ENCODE peak calls at places on chromosomes 3 and 15, in eight cellular contexts. One of them, this sample, is unnamed.

GRCh38 chr3:63232764-63233396 is 45.2 kb upstream of the SYNPR start:
- DNase-seq in non-pigmented ciliary epithelial cell: no peak
- DNase-seq in NCI-H2081: no peak
- DNase-seq in NB4: no peak
- DNase-seq in NCI-H446: no peak
- DNase-seq in germinal center: no peak
- DNase-seq in mesothelial cell of epicardium: no peak
- DNase-seq in EH: no peak
- DNase-seq in this sample: no peak

GRCh38 chr3:127739347-127740135 is 66.8 kb downstream of the ABTB1 start:
- DNase-seq in non-pigmented ciliary epithelial cell: no peak
- DNase-seq in NCI-H2081: no peak
- DNase-seq in NB4: no peak
- DNase-seq in NCI-H446: no peak
- DNase-seq in germinal center: no peak
- DNase-seq in mesothelial cell of epicardium: no peak
- DNase-seq in EH: no peak
- DNase-seq in this sample: no peak

GRCh38 chr3:74559301-74559700 is 55.2 kb downstream of the CNTN3 start:
- DNase-seq in non-pigmented ciliary epithelial cell: no peak
- DNase-seq in NCI-H2081: peak; percentile 78
- DNase-seq in NB4: no peak
- DNase-seq in NCI-H446: no peak
- DNase-seq in germinal center: no peak
- DNase-seq in mesothelial cell of epicardium: no peak
- DNase-seq in EH: no peak
- DNase-seq in this sample: no peak

GRCh38 chr15:37921527-37922385 is 12.7 kb upstream of the TMCO5A start:
- DNase-seq in non-pigmented ciliary epithelial cell: no peak
- DNase-seq in NCI-H2081: no peak
- DNase-seq in NB4: no peak
- DNase-seq in NCI-H446: no peak
- DNase-seq in germinal center: no peak
- DNase-seq in mesothelial cell of epicardium: no peak
- DNase-seq in EH: peak; percentile 16
- DNase-seq in this sample: no peak

GRCh38 chr3:129425213-129425612 is 3.2 kb downstream of the EFCAB12 start:
- DNase-seq in non-pigmented ciliary epithelial cell: no peak
- DNase-seq in NCI-H2081: no peak
- DNase-seq in NB4: peak; percentile 49
- DNase-seq in NCI-H446: no peak
- DNase-seq in germinal center: no peak
- DNase-seq in mesothelial cell of epicardium: no peak
- DNase-seq in EH: no peak
- DNase-seq in this sample: no peak

GRCh38 chr15:41933771-41934170 is 38.6 kb downstream of the EHD4 start:
- DNase-seq in non-pigmented ciliary epithelial cell: no peak
- DNase-seq in NCI-H2081: no peak
- DNase-seq in NB4: no peak
- DNase-seq in NCI-H446: no peak
- DNase-seq in germinal center: no peak
- DNase-seq in mesothelial cell of epicardium: no peak
- DNase-seq in EH: peak; percentile 62
- DNase-seq in this sample: peak; percentile 75

GRCh38 chr15:75034615-75035014 is 11.2 kb downstream of the PPCDC start:
- DNase-seq in non-pigmented ciliary epithelial cell: no peak
- DNase-seq in NCI-H2081: no peak
- DNase-seq in NB4: peak; percentile 84
- DNase-seq in NCI-H446: no peak
- DNase-seq in germinal center: no peak
- DNase-seq in mesothelial cell of epicardium: no peak
- DNase-seq in EH: no peak
- DNase-seq in this sample: no peak

GRCh38 chr3:7897643-7898042 is 604.0 kb upstream of the LMCD1 start:
- DNase-seq in non-pigmented ciliary epithelial cell: no peak
- DNase-seq in NCI-H2081: no peak
- DNase-seq in NB4: no peak
- DNase-seq in NCI-H446: no peak
- DNase-seq in germinal center: no peak
- DNase-seq in mesothelial cell of epicardium: no peak
- DNase-seq in EH: no peak
- DNase-seq in this sample: no peak

GRCh38 chr15:43218908-43219706 is 1.7 kb downstream of the EPB42 start:
- DNase-seq in non-pigmented ciliary epithelial cell: no peak
- DNase-seq in NCI-H2081: no peak
- DNase-seq in NB4: peak; percentile 59
- DNase-seq in NCI-H446: no peak
- DNase-seq in germinal center: no peak
- DNase-seq in mesothelial cell of epicardium: no peak
- DNase-seq in EH: peak; percentile 74
- DNase-seq in this sample: peak; percentile 57

GRCh38 chr3:124558898-124559649 is 171.2 kb upstream of the UMPS start:
- DNase-seq in non-pigmented ciliary epithelial cell: peak; percentile 85
- DNase-seq in NCI-H2081: peak; percentile 59
- DNase-seq in NB4: no peak
- DNase-seq in NCI-H446: peak; percentile 94
- DNase-seq in germinal center: no peak
- DNase-seq in mesothelial cell of epicardium: peak; percentile 57
- DNase-seq in EH: peak; percentile 100
- DNase-seq in this sample: peak; percentile 92

GRCh38 chr15:101647251-101647650 is 4.9 kb downstream of the TM2D3 start:
- DNase-seq in non-pigmented ciliary epithelial cell: no peak
- DNase-seq in NCI-H2081: no peak
- DNase-seq in NB4: no peak
- DNase-seq in NCI-H446: no peak
- DNase-seq in germinal center: no peak
- DNase-seq in mesothelial cell of epicardium: no peak
- DNase-seq in EH: no peak
- DNase-seq in this sample: no peak

GRCh38 chr3:34111361-34111760 is 312.9 kb downstream of the PDCD6IP start:
- DNase-seq in non-pigmented ciliary epithelial cell: no peak
- DNase-seq in NCI-H2081: no peak
- DNase-seq in NB4: no peak
- DNase-seq in NCI-H446: no peak
- DNase-seq in germinal center: no peak
- DNase-seq in mesothelial cell of epicardium: no peak
- DNase-seq in EH: no peak
- DNase-seq in this sample: no peak

GRCh38 chr15:38512901-38513300 is 51.7 kb downstream of the RASGRP1 start:
- DNase-seq in non-pigmented ciliary epithelial cell: no peak
- DNase-seq in NCI-H2081: no peak
- DNase-seq in NB4: no peak
- DNase-seq in NCI-H446: no peak
- DNase-seq in germinal center: no peak
- DNase-seq in mesothelial cell of epicardium: no peak
- DNase-seq in EH: no peak
- DNase-seq in this sample: no peak

GRCh38 chr3:50164056-50164455 is 8.9 kb downstream of the SEMA3F start:
- DNase-seq in non-pigmented ciliary epithelial cell: peak; percentile 24
- DNase-seq in NCI-H2081: no peak
- DNase-seq in NB4: no peak
- DNase-seq in NCI-H446: peak; percentile 64
- DNase-seq in germinal center: no peak
- DNase-seq in mesothelial cell of epicardium: no peak
- DNase-seq in EH: peak; percentile 98
- DNase-seq in this sample: peak; percentile 96

GRCh38 chr15:33309602-33310276 is 1.0 kb upstream of the RYR3 start:
- DNase-seq in non-pigmented ciliary epithelial cell: no peak
- DNase-seq in NCI-H2081: peak; percentile 27
- DNase-seq in NB4: peak; percentile 50
- DNase-seq in NCI-H446: no peak
- DNase-seq in germinal center: peak; percentile 12
- DNase-seq in mesothelial cell of epicardium: no peak
- DNase-seq in EH: peak; percentile 5
- DNase-seq in this sample: no peak

GRCh38 chr3:43902415-43902814 is 211.7 kb downstream of the ABHD5 start:
- DNase-seq in non-pigmented ciliary epithelial cell: no peak
- DNase-seq in NCI-H2081: no peak
- DNase-seq in NB4: no peak
- DNase-seq in NCI-H446: no peak
- DNase-seq in germinal center: no peak
- DNase-seq in mesothelial cell of epicardium: no peak
- DNase-seq in EH: no peak
- DNase-seq in this sample: no peak

GRCh38 chr15:42349178-42349577 is 10.1 kb upstream of the CAPN3 start:
- DNase-seq in non-pigmented ciliary epithelial cell: peak; percentile 71
- DNase-seq in NCI-H2081: no peak
- DNase-seq in NB4: no peak
- DNase-seq in NCI-H446: no peak
- DNase-seq in germinal center: no peak
- DNase-seq in mesothelial cell of epicardium: no peak
- DNase-seq in EH: peak; percentile 76
- DNase-seq in this sample: no peak

GRCh38 chr3:159781867-159782266 is 206.8 kb upstream of the IL12A start:
- DNase-seq in non-pigmented ciliary epithelial cell: no peak
- DNase-seq in NCI-H2081: no peak
- DNase-seq in NB4: no peak
- DNase-seq in NCI-H446: no peak
- DNase-seq in germinal center: no peak
- DNase-seq in mesothelial cell of epicardium: no peak
- DNase-seq in EH: no peak
- DNase-seq in this sample: no peak

GRCh38 chr3:94159062-94159726 is 96.3 kb downstream of the NSUN3 start:
- DNase-seq in non-pigmented ciliary epithelial cell: no peak
- DNase-seq in NCI-H2081: peak; percentile 33
- DNase-seq in NB4: peak; percentile 65
- DNase-seq in NCI-H446: peak; percentile 80
- DNase-seq in germinal center: no peak
- DNase-seq in mesothelial cell of epicardium: no peak
- DNase-seq in EH: peak; percentile 44
- DNase-seq in this sample: no peak

GRCh38 chr15:33584797-33585196 is 274.0 kb downstream of the RYR3 start:
- DNase-seq in non-pigmented ciliary epithelial cell: no peak
- DNase-seq in NCI-H2081: no peak
- DNase-seq in NB4: no peak
- DNase-seq in NCI-H446: no peak
- DNase-seq in germinal center: no peak
- DNase-seq in mesothelial cell of epicardium: no peak
- DNase-seq in EH: peak; percentile 4
- DNase-seq in this sample: no peak

GRCh38 chr3:133965033-133965570 is 64.6 kb downstream of the SLCO2A1 start:
- DNase-seq in non-pigmented ciliary epithelial cell: no peak
- DNase-seq in NCI-H2081: peak; percentile 28
- DNase-seq in NB4: peak; percentile 95
- DNase-seq in NCI-H446: peak; percentile 20
- DNase-seq in germinal center: no peak
- DNase-seq in mesothelial cell of epicardium: no peak
- DNase-seq in EH: peak; percentile 38
- DNase-seq in this sample: no peak

GRCh38 chr3:197784019-197784585 is 7.0 kb upstream of the LRCH3 start:
- DNase-seq in non-pigmented ciliary epithelial cell: no peak
- DNase-seq in NCI-H2081: no peak
- DNase-seq in NB4: no peak
- DNase-seq in NCI-H446: no peak
- DNase-seq in germinal center: peak; percentile 26
- DNase-seq in mesothelial cell of epicardium: no peak
- DNase-seq in EH: no peak
- DNase-seq in this sample: no peak

This sample was measured in coronary artery.